ENCODE peak calls at places on chromosomes 4 and X, in seven cellular contexts. Z, Q, I, D, G, Y and X are unnamed samples.
A peak's percentile ranks its signal among the peaks of the same experiment; 100 is the strongest.

GRCh38 chrX:21745756-21746155 is 12.2 kb downstream of the SMPX start:
- DNase-seq in G (peak; percentile 58), Z (peak; percentile 39), Y (no peak), Q (no peak), D (no peak), I (peak; percentile 24), X (peak; percentile 20)

GRCh38 chrX:103414561-103414960 is 38.2 kb downstream of the BEX3 start:
- DNase-seq in Y (no peak), Q (no peak), D (no peak), Z (no peak), G (no peak), I (no peak), X (no peak)

GRCh38 chr4:155629183-155629825 is 37.3 kb upstream of the GUCY1A1 start:
- DNase-seq in Z (peak; percentile 39), I (no peak), Y (peak; percentile 34), Q (no peak), D (no peak), G (peak; percentile 49), X (peak; percentile 24)

GRCh38 chr4:10006604-10007435 is 14.5 kb downstream of the SLC2A9 start:
- DNase-seq in I (peak; percentile 81), Y (no peak), Q (no peak), Z (peak; percentile 37), G (peak; percentile 45), D (no peak), X (peak; percentile 99)

GRCh38 chr4:110619401-110620247 is 3.3 kb downstream of the PITX2 start:
- DNase-seq in D (no peak), Q (no peak), Z (no peak), Y (no peak), G (no peak), I (no peak), X (no peak)

GRCh38 chrX:155637714-155638113 is 25.0 kb upstream of the TMLHE start:
- DNase-seq in Y (no peak), G (no peak), Q (no peak), Z (no peak), D (no peak), I (no peak), X (no peak)

GRCh38 chr4:148103647-148104355 is 338.4 kb downstream of the NR3C2 start:
- DNase-seq in Z (peak; percentile 39), Q (no peak), Y (no peak), I (no peak), G (peak; percentile 14), D (no peak), X (no peak)

GRCh38 chr4:145061325-145061920 is 36.6 kb downstream of the ANAPC10 start:
- DNase-seq in Y (no peak), D (no peak), I (peak; percentile 55), Z (peak; percentile 86), G (peak; percentile 82), Q (no peak), X (peak; percentile 61)

GRCh38 chr4:150251752-150252190 is 173.5 kb downstream of the DCLK2 start:
- DNase-seq in Z (no peak), D (no peak), I (no peak), G (no peak), Q (no peak), Y (no peak), X (no peak)

GRCh38 chr4:19177616-19178015 is 1074.1 kb upstream of the SLIT2 start:
- DNase-seq in D (no peak), Y (no peak), Q (no peak), I (no peak), Z (peak; percentile 10), G (peak; percentile 53), X (peak; percentile 10)

GRCh38 chrX:50071507-50071906 is 129.3 kb downstream of the AKAP4 start:
- DNase-seq in Y (no peak), D (no peak), Z (no peak), I (no peak), G (no peak), Q (no peak), X (no peak)

GRCh38 chr4:52873861-52874343 is 11.8 kb downstream of the RASL11B start:
- DNase-seq in Y (no peak), D (no peak), Z (peak; percentile 41), G (peak; percentile 32), Q (no peak), I (no peak), X (no peak)

GRCh38 chrX:87338510-87338909 is 179.1 kb upstream of the KLHL4 start:
- DNase-seq in Y (no peak), Q (no peak), D (no peak), Z (peak; percentile 53), I (peak; percentile 34), G (peak; percentile 53), X (peak; percentile 28)

GRCh38 chr4:47744843-47745382 is 93.0 kb downstream of the CORIN start:
- DNase-seq in I (no peak), Y (no peak), Q (no peak), D (no peak), Z (no peak), G (no peak), X (no peak)

GRCh38 chr4:180557348-180557747 is 1685.9 kb upstream of the TENM3 start:
- DNase-seq in Q (no peak), Y (no peak), G (no peak), I (no peak), Z (no peak), D (no peak), X (peak; percentile 18)

GRCh38 chr4:118790544-118790943 is 45.4 kb downstream of the SEC24D start:
- DNase-seq in G (no peak), Y (no peak), I (no peak), D (no peak), Z (no peak), Q (no peak), X (no peak)

GRCh38 chr4:1229117-1229849 is 19.6 kb downstream of the CTBP1 start:
- DNase-seq in Z (no peak), Y (no peak), Q (no peak), D (no peak), I (no peak), G (no peak), X (no peak)

GRCh38 chr4:167930171-167930570 is 162.2 kb upstream of the ANXA10 start:
- DNase-seq in I (no peak), Z (no peak), Q (no peak), G (no peak), Y (no peak), D (no peak), X (peak; percentile 8)

GRCh38 chrX:150363561-150364346 is 637 bp downstream of the MAMLD1 start:
- DNase-seq in D (peak; percentile 19), G (peak; percentile 44), Y (no peak), I (peak; percentile 55), Q (peak; percentile 35), Z (peak; percentile 45), X (peak; percentile 54)

GRCh38 chrX:153450949-153451277 is 5.1 kb upstream of the TREX2 start:
- DNase-seq in I (no peak), Y (no peak), Q (no peak), Z (no peak), G (no peak), D (no peak), X (no peak)

GRCh38 chr4:147839200-147839599 is 107.3 kb downstream of the ARHGAP10 start:
- DNase-seq in G (no peak), D (no peak), Y (no peak), Z (no peak), Q (no peak), I (no peak), X (no peak)

GRCh38 chrX:147119088-147119487 is 304.5 kb upstream of the CXorf51A start:
- DNase-seq in I (no peak), Y (no peak), D (no peak), Q (no peak), G (no peak), Z (no peak), X (no peak)

GRCh38 chr4:174423257-174423944 is 98.9 kb downstream of the HPGD start:
- DNase-seq in Y (peak; percentile 7), D (no peak), Z (peak; percentile 79), Q (no peak), I (peak; percentile 30), G (peak; percentile 75), X (peak; percentile 98)

GRCh38 chrX:63932006-63932405 is 147.0 kb upstream of the ARHGEF9 start:
- DNase-seq in D (no peak), Z (no peak), G (no peak), I (no peak), Q (no peak), Y (no peak), X (no peak)

GRCh38 chrX:63929608-63930007 is 144.6 kb upstream of the ARHGEF9 start:
- DNase-seq in D (no peak), G (no peak), I (no peak), Y (no peak), Z (no peak), Q (no peak), X (no peak)

GRCh38 chrX:63934160-63934559 is 149.1 kb upstream of the ARHGEF9 start:
- DNase-seq in Q (no peak), I (no peak), Y (no peak), G (no peak), Z (no peak), D (no peak), X (no peak)

GRCh38 chrX:63932907-63933306 is 147.9 kb upstream of the ARHGEF9 start:
- DNase-seq in G (no peak), Z (no peak), Q (no peak), Y (no peak), D (no peak), I (no peak), X (no peak)

DNA sequence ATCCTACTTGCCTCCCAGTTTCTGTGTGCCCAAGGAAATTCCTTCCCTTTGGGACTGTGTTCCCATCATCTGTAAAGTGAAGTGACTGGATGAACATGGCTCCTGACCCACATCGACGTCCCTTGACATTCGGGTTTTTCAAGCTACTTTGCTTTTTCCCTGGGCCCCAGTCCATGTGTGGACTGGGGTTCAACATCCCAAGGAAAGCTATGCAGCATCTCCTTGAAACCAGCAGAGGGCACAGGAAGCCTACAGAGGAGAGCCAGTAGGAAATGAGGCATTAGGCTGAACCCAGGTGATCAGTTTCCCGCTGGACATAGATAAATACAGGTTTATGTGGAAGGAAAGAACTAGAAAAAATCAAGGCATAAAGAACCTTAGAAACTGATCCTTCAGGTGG is 145.1 kb upstream of the ARHGEF9 start:
- DNase-seq in D (no peak), I (no peak), Y (no peak), Z (no peak), G (peak; percentile 1), Q (no peak), X (peak; percentile 16)
- TF ChIP-seq CTCF in D (peak; percentile 47), I (peak; percentile 31), Y (peak; percentile 41), Z (no peak), G (peak; percentile 25), Q (no peak), X (peak; percentile 27)

GRCh38 chrX:106980952-106981626 is 18.9 kb downstream of the MORC4 start:
- DNase-seq in Y (no peak), I (no peak), Q (no peak), G (no peak), Z (no peak), D (no peak), X (no peak)
- H3K4me3 ChIP-seq in Y (no peak overlapping the region), I (no peak overlapping the region), Q (no peak overlapping the region), G (no peak overlapping the region), Z (no peak overlapping the region), D (no peak overlapping the region), X (no peak overlapping the region)

DNA sequence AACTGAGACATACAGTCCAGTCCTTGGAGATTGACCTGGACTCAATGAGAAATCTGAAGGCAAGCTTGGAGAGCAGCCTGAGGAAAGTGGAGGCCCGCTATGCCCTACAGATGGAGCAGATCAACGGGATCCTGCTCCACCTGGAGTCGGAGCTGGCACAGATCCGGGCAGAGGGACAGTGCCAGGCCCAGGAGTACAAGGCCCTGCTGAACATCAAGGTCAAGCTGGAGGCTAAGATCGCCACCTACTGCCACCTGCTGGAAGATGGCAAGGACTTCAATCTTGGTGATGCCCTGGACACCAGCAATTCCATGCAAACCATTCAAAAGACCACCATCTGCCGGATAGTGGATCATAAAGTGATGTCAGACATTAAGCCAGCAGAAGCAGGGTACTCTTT is 20.4 kb upstream of the FRMPD3 start:
- DNase-seq in I (no peak), Z (peak; percentile 42), G (peak; percentile 38), D (no peak), Q (no peak), Y (no peak), X (peak; percentile 35)
- TF ChIP-seq CTCF in I (peak; percentile 14), Z (peak; percentile 34), G (peak; percentile 48), D (peak; percentile 15), Q (no peak), Y (peak; percentile 35), X (peak; percentile 47)

GRCh38 chrX:68830486-68831404 is 1.9 kb downstream of the EFNB1 start:
- DNase-seq in Q (no peak), Z (no peak), I (peak; percentile 8), Y (no peak), D (no peak), G (no peak), X (no peak)
- H3K4me3 ChIP-seq in Q (peak overlapping the region; percentile 54), Z (peak overlapping the region; percentile 76), I (peak overlapping the region; percentile 75), Y (peak overlapping the region; percentile 74), D (peak overlapping the region; percentile 88), G (peak overlapping the region; percentile 73), X (peak overlapping the region; percentile 78)